ENCODE peak calls at places on chromosomes 7 and 10, in five cellular contexts. Q is WTC11, D is HepG2, V is HCT116, P is H1. X is an unnamed sample.

GRCh38 chr7:20030915-20031362 is 186.2 kb downstream of the MACC1 start:
- DNase-seq in D (no peak), P (no peak), Q (no peak), V (peak), X (no peak)

GRCh38 chr10:84267503-84268126 is 22.8 kb downstream of the RGR start:
- DNase-seq in D (peak), Q (peak), V (peak), P (peak), X (peak)

GRCh38 chr7:16466087-16466472 is 542 bp upstream of the SOSTDC1 start:
- DNase-seq in Q (no peak), P (no peak), D (no peak), V (no peak), X (no peak)

GRCh38 chr7:151080522-151081169 is at the start of gene FASTK:
- DNase-seq in D (peak), Q (peak), P (peak), V (peak), X (peak)

GRCh38 chr7:10116511-10116910 is 857.2 kb upstream of the PHF14 start:
- DNase-seq in V (no peak), Q (no peak), P (no peak), D (no peak), X (no peak)

GRCh38 chr7:41219276-41219675 is 483.6 kb downstream of the INHBA start:
- DNase-seq in V (no peak), D (no peak), Q (no peak), P (no peak), X (no peak)

GRCh38 chr10:101029520-101030309 is 1.2 kb downstream of the PDZD7 start:
- DNase-seq in P (no peak), Q (no peak), V (no peak), D (no peak), X (peak)

GRCh38 chr10:80290474-80291220 is 1.2 kb upstream of the MAT1A start:
- DNase-seq in P (no peak), D (peak), V (no peak), Q (no peak), X (no peak)

GRCh38 chr10:110007171-110007700 is 548 bp upstream of the ADD3 start:
- DNase-seq in Q (peak), V (no peak), P (no peak), D (no peak), X (peak)

GRCh38 chr7:140685407-140686087 is 11.0 kb upstream of the NDUFB2 start:
- DNase-seq in V (no peak), P (no peak), D (no peak), Q (no peak), X (no peak)

GRCh38 chr10:48533951-48534720 is 70.7 kb downstream of the ARHGAP22 start:
- DNase-seq in D (no peak), P (no peak), Q (peak), V (no peak), X (no peak)

GRCh38 chr10:103772096-103772845 is 83.1 kb downstream of the SH3PXD2A start:
- DNase-seq in D (no peak), P (peak), V (peak), Q (peak), X (peak)

GRCh38 chr7:98116656-98117461 is 10.2 kb downstream of the LMTK2 start:
- DNase-seq in D (peak), V (no peak), P (no peak), Q (no peak), X (no peak)

GRCh38 chr7:50801907-50802306 is 19.2 kb upstream of the GRB10 start:
- DNase-seq in Q (no peak), V (no peak), D (no peak), P (no peak), X (no peak)

GRCh38 chr10:118809372-118809695 is 54.6 kb upstream of the CACUL1 start:
- DNase-seq in Q (no peak), P (no peak), V (no peak), D (no peak), X (no peak)

GRCh38 chr10:62980697-62981495 is 152.2 kb upstream of the NRBF2 start:
- DNase-seq in D (no peak), Q (no peak), V (no peak), P (no peak), X (no peak)

GRCh38 chr7:151862606-151863381 is 14.1 kb downstream of the PRKAG2 start:
- DNase-seq in D (no peak), V (no peak), Q (no peak), P (no peak), X (no peak)

GRCh38 chr10:132479603-132480221 is 57.9 kb upstream of the INPP5A start:
- DNase-seq in D (no peak), V (no peak), P (no peak), Q (peak), X (no peak)

GRCh38 chr7:133853706-133854276 is 273.3 kb upstream of the LRGUK start:
- DNase-seq in Q (peak), D (peak), P (peak), V (peak), X (peak)

GRCh38 chr7:2862831-2863361 is 18.8 kb upstream of the GNA12 start:
- DNase-seq in V (no peak), P (no peak), Q (no peak), D (no peak), X (no peak)

GRCh38 chr10:1256139-1256720 is 200.0 kb downstream of the WDR37 start:
- DNase-seq in V (no peak), D (no peak), Q (no peak), P (no peak), X (no peak)

GRCh38 chr7:46752881-46753366 is 829.0 kb downstream of the TNS3 start:
- DNase-seq in P (no peak), D (no peak), Q (no peak), V (peak), X (no peak)

GRCh38 chr7:123494193-123494796 is 40.1 kb downstream of the IQUB start:
- DNase-seq in P (no peak), V (peak), D (peak), Q (no peak), X (peak)

GRCh38 chr7:106858618-106859532 is 6.2 kb upstream of the PIK3CG start:
- DNase-seq in V (no peak), D (no peak), P (no peak), Q (no peak), X (no peak)

GRCh38 chr10:17640331-17640816 is 3.6 kb upstream of the STAM start:
- DNase-seq in P (no peak), V (no peak), D (no peak), Q (no peak), X (no peak)

GRCh38 chr10:101146392-101147251 is 15.5 kb downstream of the TLX1 start:
- DNase-seq in Q (peak), V (no peak), P (peak), D (no peak), X (no peak)

GRCh38 chr7:3520206-3520605 is 219.2 kb downstream of the SDK1 start:
- DNase-seq in D (peak), P (no peak), Q (no peak), V (no peak), X (no peak)

GRCh38 chr7:15457959-15458955 is 103.6 kb downstream of the AGMO start:
- DNase-seq in P (no peak), V (no peak), D (no peak), Q (no peak), X (no peak)

GRCh38 chr10:70594161-70594560 is 8.4 kb downstream of the PRF1 start:
- DNase-seq in P (no peak), Q (no peak), V (no peak), D (no peak), X (no peak)

GRCh38 chr7:24981544-24981951 is 1.6 kb upstream of the OSBPL3 start:
- DNase-seq in Q (peak), P (peak), V (no peak), D (no peak), X (no peak)

GRCh38 chr7:2201128-2201527 is 31.6 kb downstream of the MAD1L1 start:
- DNase-seq in P (no peak), V (no peak), D (no peak), Q (no peak), X (no peak)

GRCh38 chr7:21076579-21076978 is 289.9 kb upstream of the SP8 start:
- DNase-seq in V (no peak), D (no peak), Q (no peak), P (no peak), X (no peak)

GRCh38 chr10:33237736-33238624 is 96.5 kb downstream of the NRP1 start:
- DNase-seq in Q (no peak), V (peak), P (no peak), D (peak), X (no peak)

GRCh38 chr10:13990392-13990805 is 340.3 kb downstream of the FRMD4A start:
- DNase-seq in Q (no peak), P (no peak), V (no peak), D (no peak), X (no peak)

GRCh38 chr10:86658751-86659150 is 4.4 kb downstream of the OPN4 start:
- DNase-seq in D (no peak), V (no peak), P (no peak), Q (no peak), X (no peak)

GRCh38 chr10:121113906-121114305 is 262.7 kb downstream of the WDR11 start:
- DNase-seq in D (no peak), Q (no peak), V (no peak), P (no peak), X (no peak)

GRCh38 chr7:1505731-1506550 is 1.8 kb upstream of the INTS1 start:
- DNase-seq in Q (no peak), D (no peak), V (no peak), P (peak), X (no peak)

GRCh38 chr10:100652406-100653130 is 92.8 kb upstream of the PAX2 start:
- DNase-seq in D (no peak), P (no peak), Q (no peak), V (no peak), X (no peak)

DNA sequence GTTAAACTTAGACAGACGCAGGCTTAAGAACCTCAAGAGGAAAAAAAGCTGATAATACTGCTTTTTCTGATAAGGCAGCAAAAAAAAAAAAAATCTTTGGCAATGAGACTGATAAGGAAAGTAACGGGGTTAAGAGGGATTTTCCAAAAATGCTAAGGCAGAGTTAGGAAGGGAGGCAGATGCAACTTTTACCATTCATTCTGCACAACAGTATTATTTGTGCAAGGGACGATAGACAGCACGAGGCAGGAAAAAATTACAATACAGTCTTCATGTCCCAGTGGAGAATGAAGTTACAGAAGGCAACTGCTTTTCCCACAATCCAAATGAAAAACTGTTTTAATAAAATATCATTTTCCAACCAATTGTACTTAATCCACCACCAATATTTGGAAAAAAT is 193.9 kb downstream of the DOCK4 start:
- DNase-seq in P (no peak), Q (no peak), D (no peak), V (no peak), X (no peak)
- TF ChIP-seq SP1 in P (no peak), Q (no peak), D (no peak), V (no peak), X (no peak)

DNA sequence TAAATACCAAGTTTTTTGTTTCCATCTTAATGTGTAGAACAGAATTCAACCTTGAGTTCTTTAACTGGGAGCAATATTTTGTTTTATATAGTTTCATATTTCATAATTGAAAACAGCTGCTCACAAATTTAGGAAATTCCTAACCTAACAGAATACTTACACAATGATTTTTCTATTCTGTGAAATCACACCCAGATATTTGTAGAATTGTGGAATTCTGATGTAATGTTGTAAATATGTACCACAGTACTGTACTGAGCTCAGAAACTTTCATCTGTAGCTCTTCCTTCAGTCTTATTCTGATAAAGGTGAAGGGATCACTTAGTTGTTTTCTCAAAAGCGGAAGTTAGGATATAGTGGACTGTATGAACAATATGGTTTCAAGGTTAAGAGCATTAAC is 143.4 kb upstream of the GLI3 start:
- DNase-seq in Q (no peak), V (no peak), P (no peak), D (no peak), X (no peak)
- TF ChIP-seq SP1 in Q (no peak), V (no peak), P (no peak), D (no peak), X (no peak)

GRCh38 chr7:95908499-95908898 is 136.1 kb downstream of the DYNC1I1 start:
- DNase-seq in Q (no peak), D (no peak), V (no peak), P (no peak), X (no peak)

GRCh38 chr7:95904099-95904498 is 131.7 kb downstream of the DYNC1I1 start:
- DNase-seq in Q (no peak), P (no peak), D (no peak), V (no peak), X (no peak)

GRCh38 chr7:95906871-95907270 is 134.5 kb downstream of the DYNC1I1 start:
- DNase-seq in P (no peak), V (no peak), Q (no peak), D (no peak), X (no peak)

GRCh38 chr7:95907337-95907736 is 135.0 kb downstream of the DYNC1I1 start:
- DNase-seq in V (no peak), P (no peak), D (no peak), Q (no peak), X (no peak)

GRCh38 chr7:95905165-95905564 is 132.8 kb downstream of the DYNC1I1 start:
- DNase-seq in Q (no peak), D (no peak), P (no peak), V (no peak), X (no peak)
- TF ChIP-seq SP1 in Q (no peak), D (no peak), P (no peak), V (no peak), X (no peak)

GRCh38 chr7:127347567-127348246 is 44.8 kb downstream of the ZNF800 start:
- DNase-seq in D (peak), P (peak), V (no peak), Q (peak), X (peak)
- TF ChIP-seq SP1 in D (no peak), P (no peak), V (no peak), Q (no peak), X (no peak)

DNA sequence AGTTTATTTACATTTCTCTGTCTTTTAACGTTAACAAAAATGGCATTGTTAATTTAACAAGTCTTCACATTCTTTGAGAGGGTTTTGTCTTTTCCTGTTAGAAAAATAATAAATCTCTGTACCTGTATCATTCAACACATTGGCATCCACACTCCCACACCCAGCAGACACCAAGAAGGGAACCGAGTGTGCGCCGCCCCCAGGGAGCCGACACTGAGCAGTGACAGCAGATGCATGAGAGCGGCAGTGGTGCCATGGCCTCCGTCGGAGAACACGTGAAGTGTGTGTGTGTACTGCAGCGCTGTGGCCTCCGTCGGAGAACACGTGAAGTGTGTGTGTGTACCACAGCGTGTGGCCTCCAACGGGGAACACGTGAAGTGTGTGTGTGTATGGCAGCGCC is 63.3 kb downstream of the DYNC2I1 start:
- DNase-seq in Q (no peak), P (no peak), D (no peak), V (no peak), X (no peak)
- TF ChIP-seq SP1 in Q (no peak), P (no peak), D (no peak), V (no peak), X (no peak)

GRCh38 chr10:11319990-11320602 is 291.4 kb downstream of the USP6NL start:
- DNase-seq in D (no peak), Q (no peak), V (no peak), P (peak), X (no peak)
- TF ChIP-seq SP1 in D (no peak), Q (no peak), V (no peak), P (no peak), X (no peak)

GRCh38 chr10:61902448-61903183 is 1.1 kb downstream of the ARID5B start:
- DNase-seq in Q (no peak), D (peak), P (no peak), V (peak), X (no peak)

GRCh38 chr10:61903184-61903990 is 1.9 kb downstream of the ARID5B start:
- DNase-seq in D (peak), Q (no peak), P (peak), V (peak), X (peak)

GRCh38 chr10:61899997-61900828 is 1.3 kb upstream of the ARID5B start:
- DNase-seq in D (peak), P (no peak), V (no peak), Q (peak), X (peak)

GRCh38 chr10:61900829-61901783 is at the start of gene ARID5B:
- DNase-seq in V (peak), D (peak), P (peak), Q (peak), X (peak)

DNA sequence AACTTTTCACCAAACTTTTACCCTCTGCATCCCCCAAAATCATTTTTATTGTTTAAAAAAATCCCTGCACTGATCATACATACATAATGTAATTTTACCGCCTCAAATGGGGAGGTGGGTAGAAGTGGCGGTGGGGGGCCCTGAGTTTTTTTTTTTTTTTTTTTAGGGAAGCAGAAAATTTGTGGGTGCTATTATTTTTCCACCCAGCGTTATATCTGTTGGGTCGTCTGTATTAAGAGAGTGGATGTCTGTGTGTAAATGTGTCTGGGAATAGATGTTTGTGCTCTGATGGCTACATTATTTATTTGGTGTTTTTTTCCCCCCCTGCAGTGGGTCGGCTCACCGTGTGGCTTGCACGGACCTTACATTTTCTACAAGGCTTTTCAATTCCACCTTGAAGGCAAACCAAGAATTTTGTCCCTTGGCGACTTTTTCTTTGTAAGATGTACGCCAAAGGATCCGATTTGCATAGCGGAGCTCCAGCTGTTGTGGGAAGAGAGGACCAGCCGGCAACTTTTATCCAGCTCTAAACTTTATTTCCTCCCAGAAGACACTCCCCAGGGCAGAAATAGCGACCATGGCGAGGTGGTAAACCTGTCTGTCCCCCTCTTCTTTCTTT is 439 bp downstream of the ARID5B start:
- DNase-seq in P (peak), V (no peak), Q (no peak), D (no peak), X (no peak)
- TF ChIP-seq SP1 in P (no peak), V (no peak), Q (no peak), D (no peak), X (no peak)

DNA sequence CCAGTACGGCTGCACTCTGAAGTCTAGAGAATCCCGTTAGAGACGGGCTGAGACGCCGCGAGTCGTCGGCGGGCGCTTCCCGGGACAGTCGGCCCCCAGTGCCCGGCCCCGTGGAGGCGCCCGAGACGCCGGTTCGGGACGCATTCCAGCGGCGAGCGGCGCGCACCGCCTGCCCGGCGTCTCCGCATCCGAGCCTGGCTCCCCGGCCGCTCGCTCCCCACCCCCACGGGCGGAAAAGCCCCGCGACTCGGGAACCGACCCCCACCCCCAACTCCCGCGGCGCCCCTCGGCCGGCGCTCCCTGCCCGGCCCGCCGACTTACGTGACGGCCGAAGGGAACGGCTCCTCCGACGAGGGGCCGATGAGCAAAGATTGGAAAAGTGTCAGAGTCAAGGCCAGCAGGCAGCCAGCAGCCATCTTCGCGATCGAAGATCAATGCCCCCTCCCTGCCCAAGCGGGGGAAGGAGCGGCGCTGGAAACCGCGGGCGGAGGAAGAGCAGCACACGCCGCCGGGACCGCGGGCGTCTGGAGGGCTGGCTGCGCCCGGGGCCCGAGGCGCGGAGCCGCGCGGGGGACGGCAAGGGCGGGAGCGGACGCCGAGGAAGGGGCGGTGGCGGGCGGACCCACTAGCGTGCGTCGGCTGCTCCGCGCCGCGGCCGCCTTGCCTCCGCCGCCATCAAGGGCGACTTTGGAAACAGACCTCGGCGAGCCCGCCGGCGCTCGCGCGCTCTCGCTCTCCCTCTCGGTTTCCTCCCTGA is at the start of gene CACNA2D1:
- DNase-seq in Q (peak), D (no peak), V (no peak), P (peak), X (peak)
- TF ChIP-seq SP1 in Q (peak), D (no peak), V (no peak), P (no peak), X (no peak)